ENCODE peak calls at places on chromosomes 6 and 20, in five cellular contexts. W is GM18507, C is T follicular helper cell, B is cardiac muscle cell, K is foreskin fibroblast. U is an unnamed sample.

GRCh38 chr6:72403413-72403812 is 218.5 kb upstream of the KCNQ5 start:
- DNase-seq in W (no peak), C (no peak), B (no peak), K (no peak), U (no peak)

GRCh38 chr6:149615805-149616204 is 32.7 kb downstream of the KATNA1 start:
- DNase-seq in W (no peak), C (no peak), B (peak), K (no peak), U (no peak)

GRCh38 chr6:6712258-6712978 is 123.9 kb downstream of the LY86 start:
- DNase-seq in W (no peak), C (no peak), B (no peak), K (peak), U (peak)

GRCh38 chr6:101588343-101588742 is 194.8 kb downstream of the GRIK2 start:
- DNase-seq in W (no peak), C (no peak), B (peak), K (no peak), U (no peak)

GRCh38 chr20:34880095-34880680 is 3.8 kb downstream of the ACSS2 start:
- DNase-seq in W (no peak), C (no peak), B (no peak), K (no peak), U (no peak)

GRCh38 chr6:33981421-33981820 is 164.5 kb downstream of the GRM4 start:
- DNase-seq in W (no peak), C (no peak), B (no peak), K (no peak), U (no peak)

GRCh38 chr6:38750968-38751615 is 36.0 kb downstream of the DNAH8 start:
- DNase-seq in W (no peak), C (no peak), B (no peak), K (no peak), U (no peak)

GRCh38 chr6:9518433-9518832 is 896.4 kb downstream of the TFAP2A start:
- DNase-seq in W (no peak), C (no peak), B (no peak), K (no peak), U (no peak)

GRCh38 chr6:35318200-35318844 is 20.7 kb downstream of the DEF6 start:
- DNase-seq in W (no peak), C (no peak), B (peak), K (peak), U (no peak)

GRCh38 chr6:64622944-64623343 is 987.3 kb downstream of the PHF3 start:
- DNase-seq in W (no peak), C (no peak), B (no peak), K (no peak), U (no peak)

GRCh38 chr6:31397901-31398300 is 5.5 kb upstream of the MICA start:
- DNase-seq in W (no peak), C (no peak), B (no peak), K (no peak), U (no peak)

GRCh38 chr20:55882286-55882685 is 123.0 kb downstream of the CBLN4 start:
- DNase-seq in W (no peak), C (no peak), B (no peak), K (no peak), U (no peak)

GRCh38 chr6:26475823-26476729 is 18.3 kb downstream of the BTN2A1 start:
- DNase-seq in W (no peak), C (no peak), B (no peak), K (no peak), U (no peak)

GRCh38 chr6:44041461-44042260 is 85.6 kb downstream of the MRPL14 start:
- DNase-seq in W (no peak), C (no peak), B (no peak), K (peak), U (peak)

GRCh38 chr20:19973920-19974620 is 43.1 kb upstream of the NAA20 start:
- DNase-seq in W (no peak), C (no peak), B (no peak), K (peak), U (no peak)

GRCh38 chr6:19327246-19327645 is 509.9 kb upstream of the ID4 start:
- DNase-seq in W (no peak), C (no peak), B (no peak), K (no peak), U (no peak)

GRCh38 chr6:167776906-167777645 is 49.6 kb upstream of the AFDN start:
- DNase-seq in W (no peak), C (no peak), B (no peak), K (no peak), U (no peak)

GRCh38 chr6:87661503-87661902 is 40.5 kb downstream of the AKIRIN2 start:
- DNase-seq in W (no peak), C (no peak), B (no peak), K (peak), U (no peak)

GRCh38 chr6:158422629-158423238 is 110.5 kb downstream of the TULP4 start:
- DNase-seq in W (no peak), C (no peak), B (no peak), K (no peak), U (no peak)

GRCh38 chr6:97085772-97086171 is 161.2 kb downstream of the KLHL32 start:
- DNase-seq in W (no peak), C (no peak), B (no peak), K (peak), U (no peak)

GRCh38 chr6:42367353-42368011 is 84.2 kb downstream of the TRERF1 start:
- DNase-seq in W (peak), C (no peak), B (no peak), K (peak), U (no peak)

GRCh38 chr6:57216235-57217101 is 5.6 kb downstream of the RAB23 start:
- DNase-seq in W (no peak), C (no peak), B (no peak), K (no peak), U (no peak)

GRCh38 chr20:20085071-20085470 is 32.7 kb downstream of the CFAP61 start:
- DNase-seq in W (no peak), C (no peak), B (no peak), K (no peak), U (no peak)

GRCh38 chr20:12906401-12906800 is 102.4 kb upstream of the SPTLC3 start:
- DNase-seq in W (no peak), C (no peak), B (no peak), K (no peak), U (no peak)

GRCh38 chr6:139751179-139751578 is 376.7 kb upstream of the CITED2 start:
- DNase-seq in W (no peak), C (no peak), B (no peak), K (peak), U (no peak)

GRCh38 chr6:157056275-157056674 is 267.0 kb downstream of the TMEM242 start:
- DNase-seq in W (no peak), C (no peak), B (no peak), K (no peak), U (no peak)

GRCh38 chr6:45323656-45324224 is 4.4 kb upstream of the RUNX2 start:
- DNase-seq in W (no peak), C (no peak), B (no peak), K (no peak), U (no peak)

GRCh38 chr6:1527098-1527497 is 82.6 kb upstream of the FOXC1 start:
- DNase-seq in W (no peak), C (peak), B (peak), K (peak), U (peak)

GRCh38 chr6:46932941-46933340 is 11.2 kb upstream of the ADGRF5 start:
- DNase-seq in W (no peak), C (no peak), B (no peak), K (no peak), U (no peak)

GRCh38 chr6:155244434-155244833 is 19.4 kb upstream of the CLDN20 start:
- DNase-seq in W (no peak), C (no peak), B (no peak), K (no peak), U (no peak)

GRCh38 chr6:30490031-30490876 is 945 bp downstream of the HLA-E start:
- DNase-seq in W (no peak), C (peak), B (peak), K (peak), U (peak)

GRCh38 chr20:60372282-60372681 is 414.1 kb downstream of the CDH26 start:
- DNase-seq in W (no peak), C (no peak), B (no peak), K (no peak), U (no peak)

U was measured in DND-41.